ENCODE peak calls at places on chromosomes 11 and 22, in six cellular contexts. Y is stomach, X is adrenal gland, D is transverse colon, B is H1, C is A549. Q is an unnamed sample.
A peak's percentile ranks its signal among the peaks of the same experiment; 100 is the strongest.

GRCh38 chr11:123570939-123571590 is 83.4 kb downstream of the SCN3B start:
- DNase-seq in Y (no peak), X (no peak), D (no peak), B (no peak), C (no peak), Q (no peak)

GRCh38 chr11:47177229-47177845 is 658 bp upstream of the ARFGAP2 start:
- DNase-seq in Y (peak; percentile 65), X (peak; percentile 83), D (peak; percentile 73), B (no peak), C (peak; percentile 76), Q (peak; percentile 72)

GRCh38 chr22:20803696-20804324 is 29.9 kb downstream of the SERPIND1 start:
- DNase-seq in Y (peak; percentile 40), X (no peak), D (peak; percentile 35), B (peak; percentile 29), C (peak; percentile 22), Q (peak; percentile 38)

GRCh38 chr11:57213282-57214086 is 23.6 kb downstream of the APLNR start:
- DNase-seq in Y (no peak), X (no peak), D (no peak), B (no peak), C (no peak), Q (no peak)

GRCh38 chr11:46216040-46216764 is 61.3 kb upstream of the CREB3L1 start:
- DNase-seq in Y (peak; percentile 40), X (no peak), D (no peak), B (no peak), C (no peak), Q (peak; percentile 19)

GRCh38 chr22:45709004-45709739 is 37.5 kb downstream of the ATXN10 start:
- DNase-seq in Y (no peak), X (peak; percentile 41), D (no peak), B (no peak), C (peak; percentile 27), Q (no peak)

GRCh38 chr22:24404561-24405275 is 22.7 kb upstream of the ADORA2A start:
- DNase-seq in Y (no peak), X (peak; percentile 21), D (no peak), B (no peak), C (no peak), Q (no peak)

GRCh38 chr11:78290293-78291176 is 101.8 kb downstream of the USP35 start:
- DNase-seq in Y (peak; percentile 28), X (peak; percentile 36), D (no peak), B (no peak), C (no peak), Q (no peak)

GRCh38 chr11:48169259-48169658 is 47.4 kb upstream of the OR4B1 start:
- DNase-seq in Y (no peak), X (no peak), D (no peak), B (no peak), C (no peak), Q (no peak)

GRCh38 chr11:86737752-86738151 is 62.6 kb upstream of the PRSS23 start:
- DNase-seq in Y (no peak), X (no peak), D (no peak), B (no peak), C (no peak), Q (no peak)

GRCh38 chr11:125111341-125112234 is at the start of gene TMEM218:
- DNase-seq in Y (peak; percentile 99), X (peak; percentile 100), D (peak; percentile 99), B (peak; percentile 99), C (peak; percentile 93), Q (peak; percentile 99)
- TF ChIP-seq POLR2A in Y (no peak), X (no peak), D (peak; percentile 41), B (no peak), C (peak; percentile 29), Q (peak; percentile 61)

GRCh38 chr11:66230978-66231377 is 37.5 kb upstream of the RAB1B start:
- DNase-seq in Y (no peak), X (no peak), D (no peak), B (no peak), C (no peak), Q (no peak)

GRCh38 chr11:66235141-66235540 is 33.3 kb upstream of the RAB1B start:
- DNase-seq in Y (no peak), X (no peak), D (no peak), B (no peak), C (no peak), Q (no peak)

GRCh38 chr11:66233301-66233700 is 35.1 kb upstream of the RAB1B start:
- DNase-seq in Y (no peak), X (no peak), D (no peak), B (no peak), C (no peak), Q (no peak)

GRCh38 chr11:66231561-66231960 is 36.9 kb upstream of the RAB1B start:
- DNase-seq in Y (no peak), X (no peak), D (no peak), B (no peak), C (no peak), Q (no peak)

GRCh38 chr11:66232769-66233168 is 35.7 kb upstream of the RAB1B start:
- DNase-seq in Y (no peak), X (no peak), D (no peak), B (no peak), C (no peak), Q (no peak)
- H3K4me1 ChIP-seq in Y (no peaks in the 10 kb centered on the region), X (no peaks in the 10 kb centered on the region), D (no peaks in the 10 kb centered on the region), B (peaks cover 2% of the 10 kb centered on the region), C (no peaks in the 10 kb centered on the region), Q (no peaks in the 10 kb centered on the region)

GRCh38 chr11:118910309-118911112 is 15.2 kb downstream of the BCL9L start:
- DNase-seq in Y (peak; percentile 82), X (peak; percentile 87), D (peak; percentile 67), B (no peak), C (no peak), Q (peak; percentile 77)
- H3K4me3 ChIP-seq in Y (peak overlapping the region; percentile 36), X (peak overlapping the region; percentile 57), D (peak overlapping the region; percentile 36), B (peak overlapping the region; percentile 60), C (peak overlapping the region; percentile 52), Q (no peak overlapping the region)

GRCh38 chr11:63880031-63880841 is 36.7 kb downstream of the RCOR2 start:
- DNase-seq in Y (no peak), X (no peak), D (no peak), B (no peak), C (no peak), Q (no peak)

GRCh38 chr11:63875506-63875905 is 36.6 kb downstream of the MARK2 start:
- DNase-seq in Y (no peak), X (no peak), D (no peak), B (no peak), C (no peak), Q (no peak)

GRCh38 chr11:63879598-63879997 is 37.4 kb downstream of the RCOR2 start:
- DNase-seq in Y (no peak), X (no peak), D (peak; percentile 31), B (no peak), C (no peak), Q (no peak)

GRCh38 chr11:63876616-63877015 is 37.7 kb downstream of the MARK2 start:
- DNase-seq in Y (no peak), X (no peak), D (no peak), B (no peak), C (no peak), Q (no peak)

GRCh38 chr11:63877658-63878241 is 38.8 kb downstream of the MARK2 start:
- DNase-seq in Y (no peak), X (no peak), D (no peak), B (no peak), C (no peak), Q (no peak)
- TF ChIP-seq POLR2A in Y (no peak), X (no peak), D (no peak), B (no peak), C (no peak), Q (no peak)